ENCODE peak calls at places on chromosomes 13 and 19, in five cellular contexts. S is AG04450, N is BE2C, H is body of pancreas, G is thoracic aorta. Q is an unnamed sample.

GRCh38 chr13:78621086-78621485 is 17.7 kb upstream of the POU4F1 start:
- DNase-seq in S (no peak), N (no peak), H (no peak), G (no peak), Q (no peak)

GRCh38 chr19:45161715-45162463 is 1.1 kb upstream of the NKPD1 start:
- DNase-seq in S (no peak), N (peak), H (peak), G (no peak), Q (no peak)

GRCh38 chr13:77741587-77741972 is 44.1 kb downstream of the SLAIN1 start:
- DNase-seq in S (no peak), N (no peak), H (no peak), G (no peak), Q (no peak)

GRCh38 chr19:54376610-54377009 is 11.9 kb upstream of the LAIR1 start:
- DNase-seq in S (no peak), N (no peak), H (no peak), G (no peak), Q (no peak)

GRCh38 chr13:20566424-20566916 is 487 bp upstream of the IFT88 start:
- DNase-seq in S (peak), N (no peak), H (no peak), G (peak), Q (no peak)

GRCh38 chr13:105047676-105048295 is 1487.7 kb downstream of the EFNB2 start:
- DNase-seq in S (no peak), N (no peak), H (no peak), G (no peak), Q (no peak)

GRCh38 chr13:103315701-103316100 is 249.5 kb upstream of the SLC10A2 start:
- DNase-seq in S (no peak), N (no peak), H (no peak), G (no peak), Q (no peak)

GRCh38 chr19:57245959-57246358 is 5.5 kb downstream of the ZNF805 start:
- DNase-seq in S (no peak), N (no peak), H (no peak), G (no peak), Q (no peak)

GRCh38 chr13:114161644-114162532 is 17.2 kb upstream of the CFAP97D2 start:
- DNase-seq in S (no peak), N (no peak), H (peak), G (no peak), Q (no peak)

GRCh38 chr13:95604534-95604915 is 40.0 kb downstream of the DZIP1 start:
- DNase-seq in S (no peak), N (no peak), H (no peak), G (no peak), Q (no peak)

GRCh38 chr19:37683520-37683919 is 28.3 kb upstream of the ZFP30 start:
- DNase-seq in S (no peak), N (no peak), H (no peak), G (no peak), Q (no peak)

GRCh38 chr13:99886706-99887105 is 84.9 kb downstream of the ZIC5 start:
- DNase-seq in S (no peak), N (no peak), H (no peak), G (no peak), Q (no peak)

GRCh38 chr19:40623403-40624239 is 22.5 kb downstream of the LTBP4 start:
- DNase-seq in S (no peak), N (peak), H (peak), G (no peak), Q (no peak)

GRCh38 chr13:51297556-51297955 is 41.9 kb upstream of the SERPINE3 start:
- DNase-seq in S (no peak), N (no peak), H (no peak), G (no peak), Q (no peak)

GRCh38 chr19:29759359-29759758 is 44.3 kb upstream of the C19orf12 start:
- DNase-seq in S (no peak), N (no peak), H (no peak), G (no peak), Q (no peak)

GRCh38 chr13:74710006-74710405 is 575.8 kb upstream of the KLF12 start:
- DNase-seq in S (no peak), N (no peak), H (no peak), G (no peak), Q (no peak)

GRCh38 chr13:28027607-28028364 is 39.3 kb upstream of the URAD start:
- DNase-seq in S (no peak), N (no peak), H (no peak), G (no peak), Q (no peak)

GRCh38 chr13:50334944-50335343 is 319.7 kb downstream of the KCNRG start:
- DNase-seq in S (no peak), N (no peak), H (no peak), G (no peak), Q (no peak)

GRCh38 chr13:47463726-47464125 is 537.3 kb downstream of the SUCLA2 start:
- DNase-seq in S (peak), N (peak), H (no peak), G (no peak), Q (no peak)

GRCh38 chr13:29520671-29521070 is 74.8 kb downstream of the SLC7A1 start:
- DNase-seq in S (peak), N (no peak), H (no peak), G (no peak), Q (peak)

GRCh38 chr19:19211499-19212432 is at the start of gene NCAN:
- DNase-seq in S (no peak), N (no peak), H (no peak), G (no peak), Q (no peak)

GRCh38 chr19:41845051-41845590 is 279 bp downstream of the DMRTC2 start:
- DNase-seq in S (no peak), N (no peak), H (no peak), G (no peak), Q (no peak)

GRCh38 chr19:16420781-16421386 is 50.9 kb downstream of the EPS15L1 start:
- DNase-seq in S (no peak), N (no peak), H (no peak), G (no peak), Q (no peak)

GRCh38 chr19:40768936-40769335 is 6.4 kb upstream of the MIA start:
- DNase-seq in S (no peak), N (no peak), H (no peak), G (no peak), Q (no peak)

GRCh38 chr13:110882972-110883371 is 31.9 kb downstream of the ANKRD10 start:
- DNase-seq in S (no peak), N (no peak), H (no peak), G (no peak), Q (no peak)

GRCh38 chr19:52248256-52248655 is 21.1 kb upstream of the ZNF766 start:
- DNase-seq in S (no peak), N (peak), H (peak), G (no peak), Q (peak)

GRCh38 chr19:51440846-51441409 is 17.3 kb downstream of the SIGLEC8 start:
- DNase-seq in S (no peak), N (no peak), H (no peak), G (no peak), Q (no peak)

GRCh38 chr19:38433268-38433733 is at the start of gene RYR1:
- DNase-seq in S (no peak), N (peak), H (peak), G (no peak), Q (no peak)

GRCh38 chr19:3683866-3684816 is 16.1 kb downstream of the PIP5K1C start:
- DNase-seq in S (no peak), N (no peak), H (no peak), G (no peak), Q (no peak)

Q was measured in AG09319.